ENCODE peak calls at places on chromosomes 2 and 18, in four cellular contexts. J is pancreas, X is A549, W is fibroblast of lung. A is an unnamed sample.

GRCh38 chr2:30341500-30342267 is 105.4 kb upstream of the LCLAT1 start:
- DNase-seq in J (no peak), X (no peak), W (no peak), A (no peak)

GRCh38 chr2:57720728-57721627 is 325.6 kb upstream of the VRK2 start:
- DNase-seq in J (no peak), X (peak), W (peak), A (peak)

GRCh38 chr18:38900445-38900844 is 1334.8 kb upstream of the CELF4 start:
- DNase-seq in J (no peak), X (no peak), W (no peak), A (no peak)

GRCh38 chr18:59268722-59269562 is 4.3 kb downstream of the RAX start:
- DNase-seq in J (peak), X (peak), W (no peak), A (peak)

GRCh38 chr2:200782243-200782642 is 29.5 kb upstream of the BZW1 start:
- DNase-seq in J (no peak), X (no peak), W (no peak), A (peak)

GRCh38 chr18:80246656-80247402 is 485 bp downstream of the PARD6G start:
- DNase-seq in J (peak), X (peak), W (peak), A (no peak)

GRCh38 chr2:132038179-132038882 is 123.4 kb downstream of the ANKRD30BL start:
- DNase-seq in J (peak), X (no peak), W (peak), A (no peak)

GRCh38 chr2:144198116-144198515 is 321.8 kb downstream of the ZEB2 start:
- DNase-seq in J (no peak), X (no peak), W (peak), A (peak)

GRCh38 chr2:86249843-86250402 is 50.7 kb downstream of the MRPL35 start:
- DNase-seq in J (no peak), X (no peak), W (peak), A (no peak)

GRCh38 chr2:206084870-206085741 is 868 bp downstream of the INO80D start:
- DNase-seq in J (peak), X (no peak), W (peak), A (peak)

GRCh38 chr18:10681581-10682367 is 155.9 kb downstream of the NAPG start:
- DNase-seq in J (no peak), X (no peak), W (no peak), A (no peak)

GRCh38 chr2:39991298-39991697 is 212.2 kb upstream of the THUMPD2 start:
- DNase-seq in J (no peak), X (no peak), W (peak), A (peak)

GRCh38 chr2:151851761-151852160 is 23.5 kb upstream of the ARL5A start:
- DNase-seq in J (no peak), X (no peak), W (peak), A (no peak)

GRCh38 chr2:225637199-225637598 is 237.7 kb downstream of the NYAP2 start:
- DNase-seq in J (no peak), X (no peak), W (no peak), A (peak)

GRCh38 chr18:70420151-70420898 is 131.5 kb downstream of the SOCS6 start:
- DNase-seq in J (no peak), X (no peak), W (peak), A (peak)

GRCh38 chr2:44964704-44965343 is 23.3 kb downstream of the SIX3 start:
- DNase-seq in J (peak), X (no peak), W (no peak), A (no peak)

GRCh38 chr2:240790370-240791210 is 29.4 kb downstream of the KIF1A start:
- DNase-seq in J (peak), X (no peak), W (no peak), A (no peak)

GRCh38 chr2:64049633-64050220 is 30.5 kb upstream of the VPS54 start:
- DNase-seq in J (no peak), X (peak), W (peak), A (peak)

GRCh38 chr2:106284255-106284654 is 90.2 kb upstream of the UXS1 start:
- DNase-seq in J (no peak), X (no peak), W (no peak), A (no peak)

GRCh38 chr2:30346475-30347169 is 100.4 kb upstream of the LCLAT1 start:
- DNase-seq in J (peak), X (no peak), W (peak), A (no peak)

GRCh38 chr2:24756789-24757188 is 36.4 kb downstream of the PTRHD1 start:
- DNase-seq in J (no peak), X (no peak), W (no peak), A (no peak)

GRCh38 chr2:182890305-182890704 is 23.9 kb upstream of the FRZB start:
- DNase-seq in J (no peak), X (no peak), W (no peak), A (no peak)

GRCh38 chr2:133579295-133579694 is 11.0 kb upstream of the NCKAP5 start:
- DNase-seq in J (no peak), X (no peak), W (peak), A (peak)

GRCh38 chr2:24471662-24472061 is 19.4 kb upstream of the NCOA1 start:
- DNase-seq in J (no peak), X (no peak), W (no peak), A (no peak)

GRCh38 chr2:23900927-23901322 is 26.0 kb downstream of the ATAD2B start:
- DNase-seq in J (no peak), X (no peak), W (peak), A (peak)

GRCh38 chr18:3579701-3580100 is 129.7 kb downstream of the TGIF1 start:
- DNase-seq in J (no peak), X (no peak), W (peak), A (peak)

GRCh38 chr2:62465741-62466500 is 40.1 kb downstream of the TMEM17 start:
- DNase-seq in J (no peak), X (no peak), W (no peak), A (no peak)

GRCh38 chr2:160269365-160269764 is 69.3 kb upstream of the ITGB6 start:
- DNase-seq in J (no peak), X (no peak), W (peak), A (no peak)

GRCh38 chr2:160269803-160270570 is 69.9 kb upstream of the ITGB6 start:
- DNase-seq in J (peak), X (peak), W (peak), A (peak)

GRCh38 chr2:160268382-160268781 is 68.3 kb upstream of the ITGB6 start:
- DNase-seq in J (no peak), X (no peak), W (no peak), A (no peak)

GRCh38 chr2:160271166-160272086 is 71.4 kb upstream of the ITGB6 start:
- DNase-seq in J (no peak), X (no peak), W (peak), A (peak)

DNA sequence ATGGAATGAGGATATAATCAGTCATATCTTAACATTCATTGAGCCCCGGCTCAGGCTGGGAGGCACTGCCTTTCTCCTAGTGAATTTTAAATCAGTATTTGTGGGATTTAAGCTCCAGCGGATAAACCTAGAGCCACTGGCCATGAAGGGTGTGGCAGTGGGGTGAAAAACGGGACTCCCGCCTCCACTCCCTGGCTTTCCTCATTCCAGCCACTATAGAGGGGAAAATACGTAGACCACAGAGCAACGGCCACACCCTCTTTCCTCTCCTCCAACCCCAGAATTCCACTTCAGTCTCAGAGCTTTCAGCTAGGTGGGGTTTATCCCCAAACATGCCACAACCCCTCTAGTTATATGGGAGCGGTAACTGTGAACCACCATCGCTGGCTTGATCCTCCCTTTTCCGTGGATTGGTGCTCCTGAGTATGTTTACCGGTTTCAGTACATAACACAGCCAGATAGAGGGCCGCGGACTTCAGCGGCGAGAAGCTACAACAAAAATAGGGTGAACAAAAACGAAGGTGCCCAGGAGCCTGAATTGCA is 70.6 kb upstream of the ITGB6 start:
- DNase-seq in J (no peak), X (peak), W (peak), A (peak)
- H3K4me3 ChIP-seq in J (peak), X (peak), W (peak), A (no peak)

GRCh38 chr2:118557016-118557415 is 290.4 kb downstream of the EN1 start:
- DNase-seq in J (no peak), X (no peak), W (no peak), A (no peak)

GRCh38 chr2:118557791-118558190 is 289.7 kb downstream of the EN1 start:
- DNase-seq in J (no peak), X (no peak), W (no peak), A (no peak)

DNA sequence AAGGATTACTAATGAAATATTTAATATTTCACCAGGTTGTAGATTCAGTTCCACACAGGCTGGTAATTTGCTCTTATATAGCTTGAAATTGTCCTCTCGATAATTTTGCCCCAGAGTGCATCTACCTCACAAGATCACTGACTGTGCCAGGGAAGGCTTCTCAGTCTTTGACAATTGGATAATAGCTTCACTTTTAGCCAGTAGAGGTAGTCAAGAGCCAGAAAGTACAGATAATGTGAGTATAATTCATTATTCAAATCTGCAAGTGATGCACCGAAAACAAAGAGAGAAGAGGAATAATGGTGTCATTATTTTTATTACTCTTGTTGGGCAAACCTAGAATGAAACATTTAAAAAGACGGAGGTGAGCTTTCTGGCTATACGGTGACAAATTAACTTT is 292.8 kb downstream of the EN1 start:
- DNase-seq in J (no peak), X (no peak), W (peak), A (peak)
- TF ChIP-seq CTCF in J (no peak), X (no peak), W (no peak), A (peak)

GRCh38 chr2:41994661-41995060 is 53.2 kb upstream of the PKDCC start:
- DNase-seq in J (no peak), X (no peak), W (no peak), A (no peak)

GRCh38 chr2:41992056-41992699 is 55.6 kb upstream of the PKDCC start:
- DNase-seq in J (no peak), X (no peak), W (no peak), A (no peak)

GRCh38 chr2:41994177-41994576 is 53.6 kb upstream of the PKDCC start:
- DNase-seq in J (no peak), X (no peak), W (peak), A (peak)

GRCh38 chr2:41993086-41993812 is 54.6 kb upstream of the PKDCC start:
- DNase-seq in J (no peak), X (no peak), W (no peak), A (no peak)

GRCh38 chr2:41992700-41993070 is 55.1 kb upstream of the PKDCC start:
- DNase-seq in J (no peak), X (no peak), W (no peak), A (no peak)
- H3K4me3 ChIP-seq in J (no peak), X (no peak), W (no peak), A (no peak)

GRCh38 chr2:59276033-59276432 is 1034.9 kb upstream of the FANCL start:
- DNase-seq in J (no peak), X (no peak), W (no peak), A (no peak)
- TF ChIP-seq CTCF in J (no peak), X (peak), W (no peak), A (no peak)

DNA sequence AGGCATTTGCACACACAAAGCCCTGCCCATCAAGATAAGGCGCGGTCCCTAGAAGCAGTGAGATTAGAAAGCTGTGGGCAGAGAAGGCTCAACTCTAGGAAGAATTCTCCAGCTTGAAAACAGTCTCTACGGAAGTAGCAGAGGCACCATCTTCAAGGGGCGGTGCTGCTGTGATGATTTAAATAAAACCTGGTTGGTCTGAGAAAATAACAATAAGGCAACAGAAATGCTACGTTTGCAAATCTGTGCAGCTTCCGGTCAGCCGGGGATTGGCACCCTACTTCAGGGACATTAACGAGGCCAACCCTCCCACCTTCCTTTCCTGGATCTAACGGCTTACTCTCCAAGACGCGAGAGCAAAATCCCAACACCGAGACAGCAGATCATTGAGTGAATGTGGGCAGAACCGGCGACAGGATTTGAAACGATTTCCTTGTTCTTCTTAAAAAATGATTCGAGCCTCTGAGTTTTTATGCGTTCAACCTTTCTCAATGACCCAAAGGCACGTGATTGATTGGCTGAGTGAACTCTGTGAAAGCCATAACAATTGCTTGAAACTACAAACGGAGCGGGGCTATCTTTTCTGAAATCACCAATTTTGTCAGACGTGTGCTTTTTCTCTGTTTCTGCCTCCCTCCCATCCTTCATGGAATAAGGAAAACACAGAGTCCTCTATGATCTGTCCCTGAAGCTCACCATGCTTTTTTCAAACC is 93.7 kb upstream of the ZNF516 start:
- DNase-seq in J (no peak), X (no peak), W (peak), A (peak)
- H3K4me3 ChIP-seq in J (peak), X (peak), W (peak), A (peak)

GRCh38 chr2:238261718-238262375 is 22.0 kb upstream of the HES6 start:
- DNase-seq in J (peak), X (no peak), W (no peak), A (no peak)

GRCh38 chr2:238257786-238258700 is 18.2 kb upstream of the HES6 start:
- DNase-seq in J (no peak), X (no peak), W (no peak), A (no peak)

GRCh38 chr2:238256594-238257104 is 16.8 kb upstream of the HES6 start:
- DNase-seq in J (peak), X (peak), W (peak), A (peak)

GRCh38 chr2:238260879-238261278 is 21.0 kb upstream of the HES6 start:
- DNase-seq in J (peak), X (no peak), W (peak), A (no peak)

DNA sequence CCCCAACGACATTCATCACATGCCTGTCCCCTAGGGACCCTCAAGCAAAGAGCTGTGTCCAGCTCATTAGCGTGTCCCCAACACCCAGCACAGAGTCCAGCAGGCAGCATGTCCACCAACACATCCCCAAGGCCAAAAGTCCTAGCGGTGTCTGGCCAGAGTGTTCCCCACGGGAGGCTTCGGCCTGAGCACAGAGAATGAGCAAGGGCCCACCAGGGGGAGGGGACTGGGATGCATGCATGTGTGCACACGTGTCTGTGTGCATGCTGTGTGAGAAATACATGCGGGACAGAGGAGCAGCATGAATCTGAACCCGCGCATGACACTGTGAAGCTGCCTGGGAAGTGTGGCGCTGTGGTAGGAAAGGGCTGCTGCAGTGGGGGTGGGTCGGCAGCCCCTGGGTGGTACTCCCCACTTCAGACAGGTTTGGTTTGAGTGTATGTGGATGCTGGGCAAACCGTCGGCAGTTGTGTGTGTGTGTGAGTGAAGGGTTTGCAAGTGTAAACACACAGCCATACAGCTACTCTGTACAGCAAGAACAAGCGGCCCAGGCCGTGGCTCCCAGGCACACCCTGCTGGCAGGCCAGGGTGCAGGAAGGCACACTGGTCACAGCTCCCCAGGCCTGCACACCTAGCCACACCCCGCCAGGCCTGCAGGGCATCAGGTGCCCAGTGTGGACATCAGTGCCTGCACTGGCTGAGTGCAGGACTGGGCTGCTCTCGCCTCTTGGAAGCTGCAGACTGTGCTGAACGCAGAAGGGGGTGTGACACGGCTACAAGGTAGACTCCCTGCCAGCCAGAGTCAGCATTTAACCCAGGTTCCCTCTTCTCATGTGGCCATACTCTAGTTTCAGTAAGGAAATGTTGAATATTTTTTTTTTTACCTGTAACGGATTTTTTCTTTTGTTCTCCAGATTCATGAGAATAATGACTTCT is 19.5 kb upstream of the HES6 start:
- DNase-seq in J (peak), X (no peak), W (no peak), A (no peak)
- TF ChIP-seq CTCF in J (no peak), X (no peak), W (no peak), A (peak)

DNA sequence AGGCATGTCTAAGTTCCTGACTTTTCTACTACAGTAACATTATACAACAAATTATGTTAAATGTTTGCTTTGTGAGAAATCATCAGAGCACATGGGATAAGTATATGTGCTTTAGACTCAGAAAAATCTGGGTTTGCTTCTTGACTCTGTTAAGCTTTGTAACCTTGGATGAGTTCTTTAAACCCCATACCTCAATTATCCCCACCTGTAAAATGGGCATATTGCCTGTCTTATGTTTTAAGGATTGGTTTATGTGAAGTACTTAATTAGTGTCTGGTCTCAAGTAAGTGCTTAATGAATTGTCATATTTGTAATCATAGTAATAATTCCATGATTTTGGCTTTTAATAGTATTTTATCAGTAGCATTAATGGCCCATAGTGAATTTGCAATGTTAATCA is 135.8 kb downstream of the TAF4B start:
- DNase-seq in J (no peak), X (no peak), W (no peak), A (no peak)
- H3K4me3 ChIP-seq in J (no peak), X (no peak), W (no peak), A (no peak)

DNA sequence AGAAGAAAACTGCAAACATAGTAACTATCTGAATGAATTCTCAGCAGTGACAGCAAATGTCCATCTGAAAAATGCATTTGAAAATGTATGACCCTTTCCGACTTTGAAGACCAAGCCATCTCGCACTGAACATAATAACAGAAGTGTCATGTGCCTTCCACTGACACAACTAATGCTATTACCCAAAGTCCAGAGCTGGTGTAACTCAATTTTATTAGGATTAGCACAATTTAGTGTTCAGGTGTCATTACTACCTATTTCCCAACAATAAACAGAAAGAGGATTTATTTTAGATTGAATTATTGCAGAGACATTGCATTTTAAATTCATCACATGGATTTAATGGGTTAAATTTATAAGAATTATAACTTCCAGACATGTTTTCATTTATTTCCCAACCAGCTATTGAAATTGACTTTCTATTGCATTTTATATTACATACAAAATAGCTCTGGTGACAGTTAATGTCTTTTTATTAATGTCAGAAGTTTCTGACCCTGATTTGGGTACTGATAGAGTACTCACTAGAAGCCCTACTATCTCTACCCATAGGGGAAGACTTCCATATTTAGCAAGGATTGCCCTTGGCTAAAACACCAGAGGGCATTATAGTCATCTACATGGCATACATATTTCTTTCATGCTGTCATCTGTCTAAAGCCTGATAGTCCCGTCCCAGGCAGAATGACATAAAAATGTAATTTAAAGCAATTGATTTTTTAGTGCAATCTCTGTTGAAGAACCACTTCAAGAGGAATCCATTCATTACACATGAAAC is 7.0 kb upstream of the STK39 start:
- DNase-seq in J (no peak), X (no peak), W (peak), A (no peak)
- TF ChIP-seq CTCF in J (no peak), X (no peak), W (no peak), A (peak)